ENCODE peak calls at places on chromosomes 13 and 19, in nine cellular contexts. O, G, B, N, F, Q, V, I and C are unnamed samples.

GRCh38 chr19:5947435-5947834 is 30.5 kb downstream of the RANBP3 start:
- DNase-seq in O (peak), G (no peak), B (peak), N (peak), F (no peak), Q (peak), V (peak), I (no peak), C (no peak)

GRCh38 chr19:53945441-53945840 is 17.3 kb upstream of the CACNG8 start:
- DNase-seq in O (peak), G (no peak), B (no peak), N (peak), F (no peak), Q (no peak), V (no peak), I (peak), C (peak)

GRCh38 chr19:23420824-23421223 is 25.6 kb upstream of the ZNF91 start:
- DNase-seq in O (no peak), G (no peak), B (no peak), N (no peak), F (no peak), Q (no peak), V (no peak), I (peak), C (no peak)

GRCh38 chr19:46697142-46697960 is 19.6 kb downstream of the PRKD2 start:
- DNase-seq in O (peak), G (no peak), B (peak), N (peak), F (no peak), Q (peak), V (peak), I (peak), C (no peak)

GRCh38 chr13:27858046-27858445 is 61.8 kb upstream of the PDX1 start:
- DNase-seq in O (no peak), G (no peak), B (no peak), N (no peak), F (no peak), Q (no peak), V (no peak), I (no peak), C (no peak)

GRCh38 chr19:17001603-17002183 is 24.9 kb downstream of the CPAMD8 start:
- DNase-seq in O (no peak), G (no peak), B (no peak), N (no peak), F (no peak), Q (no peak), V (no peak), I (no peak), C (no peak)

GRCh38 chr19:35240322-35240721 is 8.5 kb upstream of the LSR start:
- DNase-seq in O (no peak), G (no peak), B (no peak), N (no peak), F (no peak), Q (no peak), V (no peak), I (no peak), C (no peak)

GRCh38 chr19:38559428-38560401 is 58.0 kb downstream of the MAP4K1 start:
- DNase-seq in O (no peak), G (no peak), B (no peak), N (no peak), F (peak), Q (no peak), V (no peak), I (no peak), C (no peak)

GRCh38 chr13:22903925-22904324 is 276.9 kb upstream of the SGCG start:
- DNase-seq in O (no peak), G (no peak), B (no peak), N (no peak), F (no peak), Q (no peak), V (no peak), I (no peak), C (no peak)

GRCh38 chr19:10548746-10549276 is 5.1 kb downstream of the ATG4D start:
- DNase-seq in O (no peak), G (no peak), B (no peak), N (no peak), F (no peak), Q (no peak), V (no peak), I (no peak), C (no peak)

GRCh38 chr13:85142351-85142750 is 656.9 kb downstream of the SLITRK6 start:
- DNase-seq in O (no peak), G (no peak), B (no peak), N (no peak), F (no peak), Q (no peak), V (no peak), I (no peak), C (no peak)

GRCh38 chr19:51076602-51077213 is 6.0 kb downstream of the KLK14 start:
- DNase-seq in O (no peak), G (no peak), B (peak), N (no peak), F (no peak), Q (no peak), V (no peak), I (no peak), C (no peak)

GRCh38 chr13:48072304-48072703 is 22.6 kb downstream of the MED4 start:
- DNase-seq in O (peak), G (no peak), B (no peak), N (no peak), F (no peak), Q (no peak), V (no peak), I (peak), C (no peak)

GRCh38 chr13:99332456-99332855 is 25.3 kb upstream of the GPR183 start:
- DNase-seq in O (no peak), G (no peak), B (no peak), N (no peak), F (no peak), Q (no peak), V (no peak), I (no peak), C (no peak)

GRCh38 chr19:4149518-4150288 is 3.7 kb upstream of the CREB3L3 start:
- DNase-seq in O (no peak), G (no peak), B (no peak), N (peak), F (no peak), Q (peak), V (no peak), I (no peak), C (no peak)

GRCh38 chr13:113537205-113537604 is 46.7 kb upstream of the DCUN1D2 start:
- DNase-seq in O (no peak), G (no peak), B (peak), N (no peak), F (no peak), Q (no peak), V (no peak), I (no peak), C (no peak)

GRCh38 chr13:33487575-33488243 is 202.2 kb upstream of the STARD13 start:
- DNase-seq in O (peak), G (no peak), B (no peak), N (peak), F (peak), Q (no peak), V (no peak), I (no peak), C (peak)

GRCh38 chr13:60091573-60091972 is 72.2 kb downstream of the DIAPH3 start:
- DNase-seq in O (no peak), G (no peak), B (no peak), N (no peak), F (no peak), Q (no peak), V (no peak), I (no peak), C (no peak)

GRCh38 chr13:60099631-60100420 is 63.9 kb downstream of the DIAPH3 start:
- DNase-seq in O (no peak), G (no peak), B (no peak), N (no peak), F (no peak), Q (no peak), V (no peak), I (no peak), C (no peak)

GRCh38 chr13:60095300-60095699 is 68.4 kb downstream of the DIAPH3 start:
- DNase-seq in O (no peak), G (no peak), B (no peak), N (no peak), F (no peak), Q (no peak), V (no peak), I (no peak), C (no peak)

GRCh38 chr13:60090579-60090978 is 73.1 kb downstream of the DIAPH3 start:
- DNase-seq in O (peak), G (no peak), B (no peak), N (peak), F (peak), Q (no peak), V (no peak), I (no peak), C (no peak)

DNA sequence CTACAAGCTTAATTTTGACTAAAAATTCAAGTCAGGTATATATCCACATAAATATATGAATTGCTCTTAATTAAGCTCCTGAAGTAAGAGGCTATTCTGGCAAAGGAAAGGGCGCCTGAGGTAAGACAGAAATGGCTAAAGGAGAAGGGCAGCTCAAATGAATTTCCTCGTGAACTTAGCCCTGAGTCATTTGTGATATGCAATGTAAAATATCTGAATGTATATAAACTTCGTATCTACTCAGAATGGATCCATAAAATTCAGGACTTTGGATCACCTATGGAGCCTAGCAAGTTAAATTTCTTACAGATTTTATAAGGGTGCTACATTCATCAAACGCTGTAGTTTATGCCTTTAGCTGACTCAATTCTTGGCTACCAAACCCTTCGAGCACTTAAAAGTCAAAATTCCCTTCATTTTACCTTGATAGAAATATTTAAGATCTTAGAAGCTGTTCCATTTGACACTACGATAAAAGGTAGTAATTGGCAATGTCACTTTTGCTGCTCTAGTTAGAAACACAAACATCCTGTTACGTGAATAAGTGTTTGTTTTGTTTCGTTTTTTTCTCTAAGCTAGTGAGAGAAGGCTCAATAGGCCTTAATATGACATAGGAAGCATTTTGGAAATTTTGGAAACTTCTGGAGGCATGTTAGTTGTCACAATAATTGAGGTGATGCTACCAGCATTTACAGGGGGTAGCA is 69.2 kb downstream of the DIAPH3 start:
- DNase-seq in O (no peak), G (no peak), B (no peak), N (no peak), F (no peak), Q (no peak), V (no peak), I (no peak), C (no peak)
- TF ChIP-seq CTCF in O (no peak), G (no peak), B (no peak), N (no peak), F (no peak), Q (no peak), V (no peak), I (no peak), C (no peak)

DNA sequence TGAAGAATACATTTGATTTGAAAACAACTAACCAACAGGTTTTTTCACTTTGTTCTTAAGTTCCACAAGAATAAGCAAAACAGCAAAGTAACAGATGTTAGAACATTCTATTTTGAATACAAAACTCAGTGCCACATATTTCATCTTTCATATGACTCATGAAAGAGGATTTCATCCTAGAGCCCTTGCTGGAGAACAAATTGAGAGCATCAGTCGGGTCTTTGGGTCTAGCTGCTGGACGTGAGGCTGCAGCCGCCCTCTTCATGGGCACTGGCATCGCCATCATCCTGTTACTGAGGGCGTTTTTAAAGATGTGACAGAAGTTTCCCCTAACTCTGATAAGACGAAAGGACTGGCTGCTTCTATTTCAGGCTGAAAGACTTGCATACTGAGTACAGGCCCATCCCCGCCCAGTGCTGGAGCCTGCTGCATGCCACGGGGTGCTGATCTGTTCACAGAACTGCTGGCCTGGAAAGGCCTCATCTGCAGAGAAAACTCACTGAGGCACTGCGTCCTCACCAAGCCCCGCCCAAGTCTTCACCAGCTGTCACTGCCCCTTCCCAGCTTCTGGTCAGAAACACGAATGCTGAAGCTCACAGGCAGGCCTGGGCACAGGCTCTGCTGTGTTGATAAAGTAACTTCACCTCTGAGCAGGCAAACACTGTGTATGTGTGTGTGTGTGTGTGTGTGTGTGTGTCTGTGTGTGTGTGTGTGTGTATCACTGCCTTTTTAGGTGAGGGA is 101.4 kb downstream of the TUBGCP3 start:
- DNase-seq in O (peak), G (no peak), B (no peak), N (no peak), F (peak), Q (no peak), V (no peak), I (peak), C (no peak)
- TF ChIP-seq CTCF in O (no peak), G (no peak), B (no peak), N (no peak), F (no peak), Q (no peak), V (no peak), I (no peak), C (no peak)

DNA sequence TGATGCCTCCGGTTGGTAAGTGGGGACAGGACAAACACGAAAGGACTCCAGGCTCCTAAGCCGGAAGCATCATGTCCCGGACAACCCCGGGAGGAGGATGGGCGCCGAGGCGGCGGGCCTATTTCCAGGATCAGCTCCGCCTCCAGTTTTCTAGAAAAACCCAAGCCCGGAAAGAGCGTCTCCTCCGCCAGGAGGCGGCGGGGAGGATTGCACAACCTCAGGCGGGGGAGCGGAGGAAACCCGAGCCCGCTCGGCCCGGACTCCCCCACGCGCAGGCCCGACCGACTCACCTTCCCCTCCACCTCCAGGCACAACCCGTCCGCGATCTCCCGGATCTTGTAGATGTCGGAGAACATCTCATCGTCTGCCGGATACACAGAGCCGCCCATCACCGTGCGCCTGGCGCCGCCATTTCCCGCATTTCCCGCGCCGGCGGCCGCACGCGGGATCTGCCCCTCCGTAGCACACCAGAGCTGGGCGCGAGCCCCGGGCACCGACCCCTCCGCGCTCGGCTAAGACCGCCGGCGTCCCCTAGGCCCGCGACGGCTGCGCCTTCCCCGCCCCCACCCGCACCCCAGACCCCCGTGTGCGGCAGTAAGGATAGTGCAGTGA is 455 bp downstream of the TPT1 start:
- DNase-seq in O (peak), G (peak), B (peak), N (peak), F (peak), Q (peak), V (peak), I (peak), C (peak)
- TF ChIP-seq CTCF in O (peak), G (peak), B (peak), N (peak), F (peak), Q (peak), V (peak), I (peak), C (no peak)

GRCh38 chr13:43305416-43305815 is 282.0 kb downstream of the DNAJC15 start:
- DNase-seq in O (peak), G (no peak), B (no peak), N (no peak), F (no peak), Q (no peak), V (no peak), I (no peak), C (no peak)

GRCh38 chr13:43304945-43305344 is 281.6 kb downstream of the DNAJC15 start:
- DNase-seq in O (no peak), G (no peak), B (no peak), N (no peak), F (no peak), Q (no peak), V (no peak), I (no peak), C (no peak)

GRCh38 chr13:43307221-43307920 is 284.0 kb downstream of the DNAJC15 start:
- DNase-seq in O (peak), G (no peak), B (no peak), N (no peak), F (no peak), Q (no peak), V (no peak), I (no peak), C (no peak)

GRCh38 chr13:43307921-43308433 is 284.6 kb downstream of the DNAJC15 start:
- DNase-seq in O (peak), G (peak), B (peak), N (peak), F (peak), Q (peak), V (peak), I (no peak), C (no peak)

GRCh38 chr13:43306364-43306763 is 283.0 kb downstream of the DNAJC15 start:
- DNase-seq in O (no peak), G (no peak), B (no peak), N (no peak), F (no peak), Q (no peak), V (no peak), I (no peak), C (no peak)
- TF ChIP-seq CTCF in O (no peak), G (no peak), B (no peak), N (no peak), F (no peak), Q (no peak), V (no peak), I (no peak), C (no peak)

GRCh38 chr13:82330499-82330898 is 1551.8 kb downstream of the SLITRK1 start:
- DNase-seq in O (peak), G (no peak), B (no peak), N (peak), F (no peak), Q (no peak), V (no peak), I (no peak), C (no peak)
- TF ChIP-seq CTCF in O (peak), G (peak), B (no peak), N (peak), F (peak), Q (no peak), V (no peak), I (peak), C (no peak)

GRCh38 chr19:29467824-29468401 is 57.9 kb upstream of the VSTM2B start:
- DNase-seq in O (peak), G (peak), B (no peak), N (peak), F (peak), Q (no peak), V (no peak), I (no peak), C (peak)
- TF ChIP-seq CTCF in O (peak), G (peak), B (no peak), N (peak), F (peak), Q (no peak), V (no peak), I (no peak), C (peak)

DNA sequence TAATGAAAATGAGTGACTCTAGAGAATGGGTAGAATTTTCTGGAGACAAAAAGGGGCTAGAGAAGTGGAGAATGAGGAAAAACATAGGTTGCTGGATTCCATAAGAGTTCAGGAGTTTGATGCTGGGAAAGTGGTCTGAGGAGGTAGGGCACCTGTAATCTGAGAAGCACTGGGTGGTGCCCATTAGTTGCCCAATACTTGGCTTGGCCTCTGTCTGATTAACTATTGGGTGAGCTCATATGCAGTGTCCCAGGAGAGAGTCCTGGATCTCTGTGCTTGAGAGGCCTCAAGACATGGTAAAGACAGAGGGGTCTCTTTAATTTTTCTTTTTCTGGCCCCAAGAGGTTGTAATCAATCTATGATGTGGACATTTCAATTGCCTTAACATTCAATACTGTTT is 390.1 kb downstream of the TDRD3 start:
- DNase-seq in O (no peak), G (no peak), B (no peak), N (no peak), F (no peak), Q (no peak), V (no peak), I (no peak), C (no peak)
- TF ChIP-seq CTCF in O (no peak), G (no peak), B (no peak), N (no peak), F (no peak), Q (no peak), V (no peak), I (no peak), C (no peak)

DNA sequence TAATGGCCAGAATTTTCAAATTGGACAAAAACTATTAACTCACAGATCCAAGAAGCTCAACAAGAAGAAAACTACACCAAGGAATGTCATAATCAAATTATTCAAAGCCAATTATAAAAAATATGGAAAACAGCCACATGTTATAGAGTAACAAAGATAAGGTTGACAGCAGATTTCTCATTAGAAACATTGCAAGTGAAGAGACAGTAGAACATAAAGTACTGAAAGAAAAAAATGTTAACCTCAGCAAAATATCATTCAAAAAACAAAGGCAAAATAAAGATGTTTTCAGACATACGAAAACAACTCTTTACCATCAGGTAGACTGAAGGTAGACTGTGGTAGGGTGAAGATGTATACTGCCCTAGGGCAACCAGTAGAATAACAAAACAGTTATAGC is 83.4 kb downstream of the KCNRG start:
- DNase-seq in O (no peak), G (no peak), B (no peak), N (no peak), F (no peak), Q (no peak), V (no peak), I (no peak), C (no peak)
- TF ChIP-seq CTCF in O (no peak), G (no peak), B (no peak), N (no peak), F (no peak), Q (no peak), V (no peak), I (no peak), C (no peak)

GRCh38 chr13:24133396-24133795 is 27.1 kb upstream of the SPATA13 start:
- DNase-seq in O (no peak), G (no peak), B (no peak), N (no peak), F (no peak), Q (no peak), V (no peak), I (no peak), C (no peak)
- TF ChIP-seq CTCF in O (no peak), G (no peak), B (no peak), N (no peak), F (no peak), Q (no peak), V (no peak), I (no peak), C (no peak)